ENCODE peak calls at places on chromosomes 2 and 18, in seven cellular contexts. One of them, this sample, is unnamed.

GRCh38 chr2:12448846-12449480 is 267.8 kb upstream of the TRIB2 start:
- ATAC-seq in HepG2: no peak
- ATAC-seq in memory B cell: no peak
- ATAC-seq in activated naive CD8-positive, alpha-beta T cell treated with anti-CD3 and anti-CD28 coated beads, Interleukin-2, amount 10 ng/mL, durations not matched to agents 7 days and 5 days: no peak
- ATAC-seq in naive B cell: no peak
- ATAC-seq in T-cell: no peak
- ATAC-seq in T-helper 17 cell: no peak
- ATAC-seq in this sample: no peak

GRCh38 chr2:234467289-234467688 is 29.6 kb downstream of the ARL4C start:
- ATAC-seq in HepG2: no peak
- ATAC-seq in memory B cell: no peak
- ATAC-seq in activated naive CD8-positive, alpha-beta T cell treated with anti-CD3 and anti-CD28 coated beads, Interleukin-2, amount 10 ng/mL, durations not matched to agents 7 days and 5 days: no peak
- ATAC-seq in naive B cell: no peak
- ATAC-seq in T-cell: no peak
- ATAC-seq in T-helper 17 cell: no peak
- ATAC-seq in this sample: no peak

GRCh38 chr2:11777066-11777782 is 30.8 kb downstream of the LPIN1 start:
- ATAC-seq in HepG2: no peak
- ATAC-seq in memory B cell: no peak
- ATAC-seq in activated naive CD8-positive, alpha-beta T cell treated with anti-CD3 and anti-CD28 coated beads, Interleukin-2, amount 10 ng/mL, durations not matched to agents 7 days and 5 days: no peak
- ATAC-seq in naive B cell: no peak
- ATAC-seq in T-cell: no peak
- ATAC-seq in T-helper 17 cell: no peak
- ATAC-seq in this sample: no peak

GRCh38 chr2:233453111-233453915 is 99.0 kb downstream of the DGKD start:
- ATAC-seq in HepG2: no peak
- ATAC-seq in memory B cell: no peak
- ATAC-seq in activated naive CD8-positive, alpha-beta T cell treated with anti-CD3 and anti-CD28 coated beads, Interleukin-2, amount 10 ng/mL, durations not matched to agents 7 days and 5 days: no peak
- ATAC-seq in naive B cell: no peak
- ATAC-seq in T-cell: no peak
- ATAC-seq in T-helper 17 cell: no peak
- ATAC-seq in this sample: no peak

GRCh38 chr18:32372381-32373061 is 98.2 kb downstream of the GAREM1 start:
- ATAC-seq in HepG2: peak
- ATAC-seq in memory B cell: no peak
- ATAC-seq in activated naive CD8-positive, alpha-beta T cell treated with anti-CD3 and anti-CD28 coated beads, Interleukin-2, amount 10 ng/mL, durations not matched to agents 7 days and 5 days: no peak
- ATAC-seq in naive B cell: no peak
- ATAC-seq in T-cell: no peak
- ATAC-seq in T-helper 17 cell: no peak
- ATAC-seq in this sample: peak

GRCh38 chr2:239157766-239158165 is 243.1 kb downstream of the HDAC4 start:
- ATAC-seq in HepG2: no peak
- ATAC-seq in memory B cell: peak
- ATAC-seq in activated naive CD8-positive, alpha-beta T cell treated with anti-CD3 and anti-CD28 coated beads, Interleukin-2, amount 10 ng/mL, durations not matched to agents 7 days and 5 days: no peak
- ATAC-seq in naive B cell: no peak
- ATAC-seq in T-cell: no peak
- ATAC-seq in T-helper 17 cell: no peak
- ATAC-seq in this sample: no peak

GRCh38 chr2:46548103-46548486 is 68.7 kb downstream of the TMEM247 start:
- ATAC-seq in HepG2: no peak
- ATAC-seq in memory B cell: peak
- ATAC-seq in activated naive CD8-positive, alpha-beta T cell treated with anti-CD3 and anti-CD28 coated beads, Interleukin-2, amount 10 ng/mL, durations not matched to agents 7 days and 5 days: no peak
- ATAC-seq in naive B cell: peak
- ATAC-seq in T-cell: no peak
- ATAC-seq in T-helper 17 cell: peak
- ATAC-seq in this sample: no peak

GRCh38 chr2:161905389-161906046 is 168.5 kb downstream of the DPP4 start:
- ATAC-seq in HepG2: no peak
- ATAC-seq in memory B cell: peak
- ATAC-seq in activated naive CD8-positive, alpha-beta T cell treated with anti-CD3 and anti-CD28 coated beads, Interleukin-2, amount 10 ng/mL, durations not matched to agents 7 days and 5 days: no peak
- ATAC-seq in naive B cell: peak
- ATAC-seq in T-cell: peak
- ATAC-seq in T-helper 17 cell: peak
- ATAC-seq in this sample: no peak

GRCh38 chr2:170054996-170055395 is 123.0 kb upstream of the MYO3B start:
- ATAC-seq in HepG2: no peak
- ATAC-seq in memory B cell: no peak
- ATAC-seq in activated naive CD8-positive, alpha-beta T cell treated with anti-CD3 and anti-CD28 coated beads, Interleukin-2, amount 10 ng/mL, durations not matched to agents 7 days and 5 days: no peak
- ATAC-seq in naive B cell: no peak
- ATAC-seq in T-cell: no peak
- ATAC-seq in T-helper 17 cell: no peak
- ATAC-seq in this sample: no peak

GRCh38 chr2:160379399-160379798 is 114.2 kb downstream of the RBMS1 start:
- ATAC-seq in HepG2: no peak
- ATAC-seq in memory B cell: no peak
- ATAC-seq in activated naive CD8-positive, alpha-beta T cell treated with anti-CD3 and anti-CD28 coated beads, Interleukin-2, amount 10 ng/mL, durations not matched to agents 7 days and 5 days: no peak
- ATAC-seq in naive B cell: no peak
- ATAC-seq in T-cell: no peak
- ATAC-seq in T-helper 17 cell: no peak
- ATAC-seq in this sample: peak

GRCh38 chr18:40863801-40864200 is 1091.2 kb upstream of the PIK3C3 start:
- ATAC-seq in HepG2: no peak
- ATAC-seq in memory B cell: no peak
- ATAC-seq in activated naive CD8-positive, alpha-beta T cell treated with anti-CD3 and anti-CD28 coated beads, Interleukin-2, amount 10 ng/mL, durations not matched to agents 7 days and 5 days: no peak
- ATAC-seq in naive B cell: no peak
- ATAC-seq in T-cell: no peak
- ATAC-seq in T-helper 17 cell: no peak
- ATAC-seq in this sample: no peak

GRCh38 chr18:12890500-12890899 is 6.5 kb upstream of the PTPN2 start:
- ATAC-seq in HepG2: peak
- ATAC-seq in memory B cell: no peak
- ATAC-seq in activated naive CD8-positive, alpha-beta T cell treated with anti-CD3 and anti-CD28 coated beads, Interleukin-2, amount 10 ng/mL, durations not matched to agents 7 days and 5 days: no peak
- ATAC-seq in naive B cell: no peak
- ATAC-seq in T-cell: no peak
- ATAC-seq in T-helper 17 cell: no peak
- ATAC-seq in this sample: no peak

GRCh38 chr2:171965238-171965637 is 34.5 kb upstream of the METAP1D start:
- ATAC-seq in HepG2: no peak
- ATAC-seq in memory B cell: no peak
- ATAC-seq in activated naive CD8-positive, alpha-beta T cell treated with anti-CD3 and anti-CD28 coated beads, Interleukin-2, amount 10 ng/mL, durations not matched to agents 7 days and 5 days: no peak
- ATAC-seq in naive B cell: no peak
- ATAC-seq in T-cell: no peak
- ATAC-seq in T-helper 17 cell: peak
- ATAC-seq in this sample: no peak

GRCh38 chr18:79964330-79965118 is at the start of gene HSBP1L1:
- ATAC-seq in HepG2: peak
- ATAC-seq in memory B cell: peak
- ATAC-seq in activated naive CD8-positive, alpha-beta T cell treated with anti-CD3 and anti-CD28 coated beads, Interleukin-2, amount 10 ng/mL, durations not matched to agents 7 days and 5 days: peak
- ATAC-seq in naive B cell: peak
- ATAC-seq in T-cell: peak
- ATAC-seq in T-helper 17 cell: peak
- ATAC-seq in this sample: peak

GRCh38 chr18:72849671-72850070 is 18.1 kb downstream of the NETO1 start:
- ATAC-seq in HepG2: no peak
- ATAC-seq in memory B cell: no peak
- ATAC-seq in activated naive CD8-positive, alpha-beta T cell treated with anti-CD3 and anti-CD28 coated beads, Interleukin-2, amount 10 ng/mL, durations not matched to agents 7 days and 5 days: no peak
- ATAC-seq in naive B cell: no peak
- ATAC-seq in T-cell: no peak
- ATAC-seq in T-helper 17 cell: no peak
- ATAC-seq in this sample: no peak

GRCh38 chr2:20415511-20415918 is 31.4 kb upstream of the RHOB start:
- ATAC-seq in HepG2: no peak
- ATAC-seq in memory B cell: no peak
- ATAC-seq in activated naive CD8-positive, alpha-beta T cell treated with anti-CD3 and anti-CD28 coated beads, Interleukin-2, amount 10 ng/mL, durations not matched to agents 7 days and 5 days: no peak
- ATAC-seq in naive B cell: no peak
- ATAC-seq in T-cell: no peak
- ATAC-seq in T-helper 17 cell: no peak
- ATAC-seq in this sample: no peak

GRCh38 chr2:184004289-184004944 is 593.9 kb upstream of the ZNF804A start:
- ATAC-seq in HepG2: no peak
- ATAC-seq in memory B cell: no peak
- ATAC-seq in activated naive CD8-positive, alpha-beta T cell treated with anti-CD3 and anti-CD28 coated beads, Interleukin-2, amount 10 ng/mL, durations not matched to agents 7 days and 5 days: no peak
- ATAC-seq in naive B cell: no peak
- ATAC-seq in T-cell: no peak
- ATAC-seq in T-helper 17 cell: no peak
- ATAC-seq in this sample: no peak

GRCh38 chr18:48529796-48530195 is 9.0 kb upstream of the CTIF start:
- ATAC-seq in HepG2: no peak
- ATAC-seq in memory B cell: no peak
- ATAC-seq in activated naive CD8-positive, alpha-beta T cell treated with anti-CD3 and anti-CD28 coated beads, Interleukin-2, amount 10 ng/mL, durations not matched to agents 7 days and 5 days: no peak
- ATAC-seq in naive B cell: no peak
- ATAC-seq in T-cell: no peak
- ATAC-seq in T-helper 17 cell: no peak
- ATAC-seq in this sample: no peak

GRCh38 chr18:76821875-76822509 is 365 bp upstream of the ZNF236 start:
- ATAC-seq in HepG2: peak
- ATAC-seq in memory B cell: peak
- ATAC-seq in activated naive CD8-positive, alpha-beta T cell treated with anti-CD3 and anti-CD28 coated beads, Interleukin-2, amount 10 ng/mL, durations not matched to agents 7 days and 5 days: peak
- ATAC-seq in naive B cell: peak
- ATAC-seq in T-cell: peak
- ATAC-seq in T-helper 17 cell: peak
- ATAC-seq in this sample: peak

GRCh38 chr2:121255363-121255762 is 29.6 kb downstream of the TFCP2L1 start:
- ATAC-seq in HepG2: no peak
- ATAC-seq in memory B cell: no peak
- ATAC-seq in activated naive CD8-positive, alpha-beta T cell treated with anti-CD3 and anti-CD28 coated beads, Interleukin-2, amount 10 ng/mL, durations not matched to agents 7 days and 5 days: no peak
- ATAC-seq in naive B cell: no peak
- ATAC-seq in T-cell: no peak
- ATAC-seq in T-helper 17 cell: no peak
- ATAC-seq in this sample: no peak

GRCh38 chr2:149767516-149767974 is 180.0 kb upstream of the MMADHC start:
- ATAC-seq in HepG2: no peak
- ATAC-seq in memory B cell: no peak
- ATAC-seq in activated naive CD8-positive, alpha-beta T cell treated with anti-CD3 and anti-CD28 coated beads, Interleukin-2, amount 10 ng/mL, durations not matched to agents 7 days and 5 days: no peak
- ATAC-seq in naive B cell: no peak
- ATAC-seq in T-cell: no peak
- ATAC-seq in T-helper 17 cell: no peak
- ATAC-seq in this sample: no peak

GRCh38 chr2:134268265-134268664 is 14.4 kb downstream of the MGAT5 start:
- ATAC-seq in HepG2: no peak
- ATAC-seq in memory B cell: peak
- ATAC-seq in activated naive CD8-positive, alpha-beta T cell treated with anti-CD3 and anti-CD28 coated beads, Interleukin-2, amount 10 ng/mL, durations not matched to agents 7 days and 5 days: no peak
- ATAC-seq in naive B cell: peak
- ATAC-seq in T-cell: no peak
- ATAC-seq in T-helper 17 cell: no peak
- ATAC-seq in this sample: no peak

GRCh38 chr2:107013884-107014283 is 127.9 kb upstream of the ST6GAL2 start:
- ATAC-seq in HepG2: no peak
- ATAC-seq in memory B cell: no peak
- ATAC-seq in activated naive CD8-positive, alpha-beta T cell treated with anti-CD3 and anti-CD28 coated beads, Interleukin-2, amount 10 ng/mL, durations not matched to agents 7 days and 5 days: no peak
- ATAC-seq in naive B cell: no peak
- ATAC-seq in T-cell: no peak
- ATAC-seq in T-helper 17 cell: no peak
- ATAC-seq in this sample: no peak

GRCh38 chr18:13446581-13447470 is 228.3 kb downstream of the LDLRAD4 start:
- ATAC-seq in HepG2: no peak
- ATAC-seq in memory B cell: no peak
- ATAC-seq in activated naive CD8-positive, alpha-beta T cell treated with anti-CD3 and anti-CD28 coated beads, Interleukin-2, amount 10 ng/mL, durations not matched to agents 7 days and 5 days: peak
- ATAC-seq in naive B cell: no peak
- ATAC-seq in T-cell: no peak
- ATAC-seq in T-helper 17 cell: peak
- ATAC-seq in this sample: no peak

GRCh38 chr2:187177253-187177652 is 270.8 kb downstream of the CALCRL start:
- ATAC-seq in HepG2: no peak
- ATAC-seq in memory B cell: no peak
- ATAC-seq in activated naive CD8-positive, alpha-beta T cell treated with anti-CD3 and anti-CD28 coated beads, Interleukin-2, amount 10 ng/mL, durations not matched to agents 7 days and 5 days: no peak
- ATAC-seq in naive B cell: no peak
- ATAC-seq in T-cell: no peak
- ATAC-seq in T-helper 17 cell: no peak
- ATAC-seq in this sample: no peak

GRCh38 chr2:178978667-178979066 is 71.3 kb downstream of the CCDC141 start:
- ATAC-seq in HepG2: no peak
- ATAC-seq in memory B cell: no peak
- ATAC-seq in activated naive CD8-positive, alpha-beta T cell treated with anti-CD3 and anti-CD28 coated beads, Interleukin-2, amount 10 ng/mL, durations not matched to agents 7 days and 5 days: no peak
- ATAC-seq in naive B cell: no peak
- ATAC-seq in T-cell: no peak
- ATAC-seq in T-helper 17 cell: no peak
- ATAC-seq in this sample: no peak

This sample was measured in gastroesophageal sphincter.